ENCODE peak calls at places on chromosomes 7 and 10, in four cellular contexts. U, A, F and H are unnamed samples.

GRCh38 chr7:34087892-34088891 is 182.9 kb downstream of the BMPER start:
- DNase-seq in F (no peak), U (peak; percentile 27), A (peak; percentile 71), H (no peak)

GRCh38 chr7:2060701-2061100 is 172.0 kb downstream of the MAD1L1 start:
- DNase-seq in A (no peak), U (no peak), F (no peak), H (no peak)

GRCh38 chr10:61960396-61961120 is 59.1 kb downstream of the ARID5B start:
- DNase-seq in A (no peak), F (no peak), U (no peak), H (no peak)

GRCh38 chr10:46549171-46550075 is 7.0 kb downstream of the GPRIN2 start:
- DNase-seq in F (no peak), A (no peak), U (peak; percentile 17), H (no peak)

GRCh38 chr7:142319970-142320369 is 62.1 kb upstream of the PRSS58 start:
- DNase-seq in A (no peak), U (peak; percentile 63), F (no peak), H (peak; percentile 38)

GRCh38 chr7:105084581-105084980 is 70.6 kb downstream of the KMT2E start:
- DNase-seq in F (no peak), U (no peak), A (no peak), H (no peak)

GRCh38 chr10:69337312-69338132 is 59.2 kb downstream of the HK1 start:
- DNase-seq in U (no peak), A (peak; percentile 38), F (no peak), H (no peak)

GRCh38 chr10:121127151-121127906 is 276.2 kb downstream of the WDR11 start:
- DNase-seq in F (no peak), U (no peak), A (no peak), H (no peak)

GRCh38 chr10:46548781-46549090 is 7.7 kb downstream of the GPRIN2 start:
- DNase-seq in F (no peak), U (peak; percentile 14), A (no peak), H (no peak)

GRCh38 chr7:22357311-22358175 is 589 bp upstream of the RAPGEF5 start:
- DNase-seq in U (no peak), A (peak; percentile 63), F (no peak), H (no peak)

GRCh38 chr7:98027342-98028033 is 37.5 kb upstream of the OCM2 start:
- DNase-seq in A (no peak), F (no peak), U (no peak), H (no peak)

GRCh38 chr10:12670004-12670403 is 320.7 kb downstream of the CAMK1D start:
- DNase-seq in F (no peak), U (no peak), A (peak; percentile 10), H (no peak)

GRCh38 chr7:46930336-46930735 is 651.6 kb downstream of the TNS3 start:
- DNase-seq in F (no peak), U (no peak), A (peak; percentile 94), H (no peak)

GRCh38 chr10:93465806-93466675 is 16.1 kb downstream of the MYOF start:
- DNase-seq in F (no peak), A (peak; percentile 99), U (no peak), H (no peak)

GRCh38 chr10:51700228-51700835 is 937 bp upstream of the CSTF2T start:
- DNase-seq in F (peak; percentile 4), U (no peak), A (peak; percentile 40), H (peak; percentile 32)

GRCh38 chr10:126716366-126716765 is 45.9 kb upstream of the C10orf90 start:
- DNase-seq in U (no peak), A (no peak), F (no peak), H (no peak)

GRCh38 chr7:46600340-46600739 is 679.3 kb upstream of the IGFBP3 start:
- DNase-seq in U (no peak), F (no peak), A (no peak), H (no peak)

GRCh38 chr7:80259-81236 is 111.8 kb upstream of the FAM20C start:
- DNase-seq in F (no peak), U (no peak), A (no peak), H (no peak)

GRCh38 chr7:36726806-36727503 is 2.7 kb upstream of the AOAH start:
- DNase-seq in A (no peak), F (peak; percentile 12), U (peak; percentile 57), H (no peak)

GRCh38 chr10:124401633-124402032 is 17.1 kb downstream of the OAT start:
- DNase-seq in U (no peak), F (no peak), A (no peak), H (no peak)

GRCh38 chr7:68407460-68407859 is 1190.8 kb upstream of the AUTS2 start:
- DNase-seq in F (no peak), U (no peak), A (no peak), H (no peak)

GRCh38 chr10:123147635-123148413 is at the start of gene HMX2:
- DNase-seq in U (peak; percentile 67), A (no peak), F (no peak), H (peak; percentile 65)

GRCh38 chr10:50846753-50847152 is 38.7 kb downstream of the A1CF start:
- DNase-seq in F (no peak), U (no peak), A (peak; percentile 45), H (no peak)

GRCh38 chr10:30422981-30423654 is 10.9 kb upstream of the MAP3K8 start:
- DNase-seq in U (no peak), F (no peak), A (peak; percentile 86), H (no peak)

GRCh38 chr10:26914898-26915297 is 54.1 kb upstream of the ABI1 start:
- DNase-seq in F (no peak), A (no peak), U (no peak), H (no peak)